ENCODE peak calls at places on chromosomes 13 and 19, in ten cellular contexts. L is fibroblast of the aortic adventitia; Z is head of caudate nucleus; Q is DMS153; Y is GM04504; X is hepatocyte; J is HT1080; I is stimulated activated CD4-positive, alpha-beta T cell treated with anti-CD3 and anti-CD28 coated beads, Interleukin-4, amount 100 ng/mL, for 1 hour; H is activated CD8-positive, alpha-beta memory T cell treated with anti-CD3 and anti-CD28 coated beads, Interleukin-2, amount 50 U/mL, for 4 hours; S is posterior vena cava. V is an unnamed sample.

GRCh38 chr13:90154311-90154960 is 1193.1 kb upstream of the MIR17HG start:
- DNase-seq in L (no peak), S (no peak), H (no peak), Q (no peak), X (no peak), J (peak), Z (no peak), Y (no peak), I (no peak), V (no peak)

GRCh38 chr19:57280913-57281425 is 684 bp downstream of the ZNF460 start:
- DNase-seq in I (no peak), Z (no peak), H (no peak), X (peak), Y (no peak), S (no peak), L (peak), J (no peak), Q (no peak), V (no peak)

GRCh38 chr19:48619692-48620565 is 623 bp downstream of the SPHK2 start:
- DNase-seq in H (no peak), S (no peak), X (peak), J (no peak), Y (no peak), L (no peak), I (no peak), Z (no peak), Q (no peak), V (no peak)

GRCh38 chr13:98187862-98188261 is 10.8 kb upstream of the RNF113B start:
- DNase-seq in S (no peak), X (no peak), Q (no peak), H (no peak), Y (no peak), I (no peak), Z (no peak), L (no peak), J (no peak), V (no peak)

GRCh38 chr13:92802776-92803175 is 423.8 kb upstream of the GPC6 start:
- DNase-seq in Z (no peak), H (no peak), L (peak), X (no peak), S (no peak), J (no peak), Q (no peak), I (no peak), Y (no peak), V (no peak)

GRCh38 chr13:102333320-102334181 is 68.3 kb downstream of the FGF14 start:
- DNase-seq in H (no peak), I (no peak), Z (no peak), S (no peak), Q (peak), J (no peak), X (no peak), L (no peak), Y (no peak), V (no peak)

GRCh38 chr13:47932953-47933687 is 68.0 kb downstream of the SUCLA2 start:
- DNase-seq in S (no peak), I (no peak), H (no peak), Q (peak), Z (no peak), X (no peak), L (no peak), Y (no peak), J (no peak), V (no peak)

GRCh38 chr19:47633516-47633915 is 24.6 kb downstream of the BICRA start:
- DNase-seq in X (peak), S (no peak), Z (no peak), Y (no peak), Q (peak), H (no peak), L (no peak), J (no peak), I (no peak), V (no peak)

GRCh38 chr13:113374511-113375175 is 10.7 kb upstream of the GRTP1 start:
- DNase-seq in Q (no peak), L (no peak), Z (no peak), X (no peak), H (no peak), J (no peak), Y (no peak), I (no peak), S (no peak), V (no peak)

GRCh38 chr13:85386424-85386823 is 412.8 kb downstream of the SLITRK6 start:
- DNase-seq in I (no peak), Q (peak), H (no peak), J (no peak), X (no peak), L (no peak), S (no peak), Y (no peak), Z (no peak), V (no peak)

GRCh38 chr13:36992362-36992761 is 6.8 kb downstream of the ALG5 start:
- DNase-seq in I (no peak), Z (no peak), L (no peak), Y (no peak), H (no peak), S (no peak), X (no peak), Q (no peak), J (no peak), V (no peak)

GRCh38 chr13:23741879-23742510 is 147.2 kb downstream of the MIPEP start:
- DNase-seq in Q (no peak), Y (no peak), I (no peak), Z (no peak), H (no peak), J (no peak), X (no peak), S (no peak), L (no peak), V (no peak)

GRCh38 chr13:32209670-32210069 is 105.5 kb downstream of the ZAR1L start:
- DNase-seq in H (no peak), Q (no peak), L (no peak), Z (no peak), J (no peak), S (no peak), I (no peak), Y (no peak), X (no peak), V (no peak)

GRCh38 chr13:104008571-104009435 is 942.6 kb upstream of the SLC10A2 start:
- DNase-seq in Y (no peak), J (peak), X (no peak), Z (no peak), H (no peak), L (peak), Q (no peak), I (no peak), S (no peak), V (no peak)

GRCh38 chr13:51942189-51942588 is 69.1 kb downstream of the ATP7B start:
- DNase-seq in Y (no peak), Q (peak), S (no peak), X (no peak), I (peak), L (no peak), J (no peak), H (no peak), Z (no peak), V (no peak)

GRCh38 chr13:84470528-84470927 is 588.3 kb upstream of the SLITRK1 start:
- DNase-seq in Y (no peak), J (no peak), S (no peak), I (no peak), H (no peak), Z (no peak), Q (no peak), X (no peak), L (no peak), V (no peak)

GRCh38 chr13:27131202-27131623 is 40.4 kb downstream of the USP12 start:
- DNase-seq in H (peak), J (peak), S (no peak), Q (no peak), L (peak), X (peak), Z (no peak), Y (no peak), I (peak), V (no peak)

GRCh38 chr19:47776568-47776967 is 1.9 kb upstream of the SELENOW start:
- DNase-seq in X (peak), S (no peak), L (no peak), Z (no peak), I (no peak), Q (peak), Y (no peak), J (peak), H (no peak), V (no peak)

GRCh38 chr13:78601124-78601885 is 2.0 kb downstream of the POU4F1 start:
- DNase-seq in I (no peak), S (peak), Y (no peak), H (no peak), J (no peak), Z (no peak), X (peak), Q (no peak), L (no peak), V (no peak)

GRCh38 chr19:5046339-5047039 is 77.6 kb downstream of the KDM4B start:
- DNase-seq in Q (peak), L (no peak), X (peak), H (no peak), Z (no peak), Y (peak), J (no peak), I (no peak), S (no peak), V (no peak)

GRCh38 chr13:91747164-91747563 is 348.7 kb downstream of the GPC5 start:
- DNase-seq in H (no peak), I (no peak), X (peak), S (no peak), L (no peak), Y (no peak), J (no peak), Z (no peak), Q (no peak), V (no peak)

GRCh38 chr19:17846146-17846545 is 1.6 kb downstream of the JAK3 start:
- DNase-seq in S (no peak), Q (no peak), L (no peak), Z (no peak), J (no peak), H (no peak), X (no peak), I (no peak), Y (no peak), V (no peak)

GRCh38 chr13:51585234-51585672 is 991 bp downstream of the WDFY2 start:
- DNase-seq in I (no peak), Q (no peak), Z (no peak), X (no peak), Y (no peak), S (no peak), L (peak), J (no peak), H (no peak), V (no peak)

GRCh38 chr13:99383946-99384345 is 76.7 kb upstream of the GPR183 start:
- DNase-seq in S (peak), I (no peak), H (no peak), Q (no peak), J (no peak), Z (no peak), Y (no peak), X (no peak), L (no peak), V (no peak)

GRCh38 chr13:25171170-25171516 is 945 bp downstream of the AMER2 start:
- DNase-seq in J (no peak), H (no peak), S (no peak), Y (no peak), Z (no peak), L (no peak), I (no peak), X (no peak), Q (no peak), V (no peak)

GRCh38 chr19:34713262-34713637 is 20.8 kb upstream of the ZNF181 start:
- DNase-seq in Q (no peak), J (no peak), L (no peak), S (no peak), H (no peak), Z (no peak), I (no peak), Y (no peak), X (no peak), V (no peak)

GRCh38 chr19:40928859-40929258 is 46.8 kb upstream of the CYP2A7 start:
- DNase-seq in Q (no peak), Y (no peak), S (no peak), I (no peak), Z (no peak), J (no peak), L (peak), H (no peak), X (peak), V (no peak)

GRCh38 chr13:93336733-93337132 is 110.1 kb downstream of the GPC6 start:
- DNase-seq in L (no peak), I (no peak), Z (no peak), S (no peak), X (no peak), H (no peak), Q (no peak), Y (no peak), J (no peak), V (no peak)

GRCh38 chr13:98916403-98916802 is 61.5 kb downstream of the DOCK9 start:
- DNase-seq in S (no peak), Z (no peak), Q (no peak), L (no peak), X (no peak), I (no peak), Y (no peak), H (no peak), J (no peak), V (no peak)

GRCh38 chr13:55402867-55403266 is 1737.9 kb upstream of the PRR20A start:
- DNase-seq in L (no peak), J (no peak), X (no peak), Z (no peak), I (no peak), Q (no peak), H (no peak), Y (no peak), S (no peak), V (no peak)

GRCh38 chr19:57302020-57302465 is 18.2 kb upstream of the ZNF543 start:
- DNase-seq in Y (peak), L (peak), Q (no peak), J (peak), H (no peak), X (peak), S (no peak), Z (no peak), I (no peak), V (peak)

GRCh38 chr13:42753697-42754096 is 27.7 kb upstream of the FAM216B start:
- DNase-seq in I (no peak), X (no peak), J (no peak), S (no peak), Z (no peak), H (no peak), Q (peak), Y (no peak), L (no peak), V (no peak)

GRCh38 chr19:4597975-4598671 is 38.6 kb upstream of the SEMA6B start:
- DNase-seq in Q (no peak), I (peak), L (no peak), Y (no peak), J (no peak), X (peak), H (peak), S (no peak), Z (no peak), V (no peak)

GRCh38 chr19:52415711-52416110 is 13.2 kb upstream of the ZNF534 start:
- DNase-seq in I (no peak), Y (no peak), J (no peak), L (no peak), X (no peak), Q (no peak), H (no peak), Z (no peak), S (no peak), V (no peak)

GRCh38 chr19:19146865-19147264 is 8.6 kb upstream of the TMEM161A start:
- DNase-seq in Z (no peak), Y (no peak), S (no peak), J (no peak), X (no peak), H (no peak), Q (no peak), L (no peak), I (no peak), V (no peak)